ENCODE peak calls at places on chromosomes 6 and 20, in five cellular contexts. X is fibroblast of lung; U is fibroblast of pulmonary artery; B is GM10248; E is activated CD4-positive, CD25-positive, alpha-beta regulatory T cell. H is an unnamed sample.

GRCh38 chr20:1861347-1861987 is 33.7 kb upstream of the SIRPA start:
- DNase-seq in X (peak), U (peak), B (no peak), E (no peak), H (no peak)

GRCh38 chr20:60254901-60255411 is 296.7 kb downstream of the CDH26 start:
- DNase-seq in X (peak), U (no peak), B (no peak), E (no peak), H (no peak)

GRCh38 chr20:32206383-32207210 is 946 bp downstream of the PLAGL2 start:
- DNase-seq in X (no peak), U (no peak), B (no peak), E (no peak), H (no peak)

GRCh38 chr6:159151266-159151855 is 17.8 kb upstream of the FNDC1 start:
- DNase-seq in X (peak), U (peak), B (peak), E (no peak), H (peak)

GRCh38 chr6:160000280-160000704 is 31.4 kb downstream of the IGF2R start:
- DNase-seq in X (peak), U (no peak), B (no peak), E (no peak), H (no peak)

GRCh38 chr6:41442800-41443501 is 103.2 kb upstream of the FOXP4 start:
- DNase-seq in X (peak), U (peak), B (no peak), E (no peak), H (no peak)

GRCh38 chr20:63501818-63502670 is 3.2 kb upstream of the EEF1A2 start:
- DNase-seq in X (no peak), U (no peak), B (no peak), E (no peak), H (peak)

GRCh38 chr6:22925920-22926587 is 356.7 kb downstream of the HDGFL1 start:
- DNase-seq in X (no peak), U (no peak), B (no peak), E (no peak), H (no peak)

GRCh38 chr6:47044418-47044817 is 2.3 kb upstream of the ADGRF1 start:
- DNase-seq in X (no peak), U (peak), B (no peak), E (no peak), H (no peak)

GRCh38 chr6:167153523-167153959 is 4.2 kb downstream of the GPR31 start:
- DNase-seq in X (no peak), U (peak), B (peak), E (no peak), H (no peak)

GRCh38 chr6:37242429-37243052 is 15.0 kb upstream of the TBC1D22B start:
- DNase-seq in X (peak), U (peak), B (no peak), E (no peak), H (no peak)